ENCODE peak calls at places on chromosomes 4 and X, in four cellular contexts. D is frontal cortex, P is SW480, K is non-pigmented ciliary epithelial cell. I is an unnamed sample.

GRCh38 chr4:155722816-155723499 is 35.9 kb upstream of the GUCY1B1 start:
- DNase-seq in D (no peak), P (no peak), K (no peak), I (peak)

GRCh38 chr4:76984788-76985211 is 35.2 kb downstream of the SEPTIN11 start:
- DNase-seq in D (no peak), P (no peak), K (peak), I (peak)

GRCh38 chr4:105588252-105588651 is 35.8 kb downstream of the ARHGEF38 start:
- DNase-seq in D (no peak), P (no peak), K (no peak), I (no peak)

GRCh38 chrX:137234651-137235402 is 201.0 kb upstream of the GPR101 start:
- DNase-seq in D (no peak), P (no peak), K (no peak), I (no peak)

GRCh38 chr4:26015133-26015651 is 101.2 kb downstream of the SMIM20 start:
- DNase-seq in D (no peak), P (no peak), K (no peak), I (peak)

GRCh38 chr4:151325320-151326246 is at the start of gene SH3D19:
- DNase-seq in D (peak), P (peak), K (no peak), I (peak)

GRCh38 chr4:123939621-123940020 is 543.0 kb downstream of the SPRY1 start:
- DNase-seq in D (no peak), P (peak), K (peak), I (no peak)

GRCh38 chr4:8615921-8616787 is 23.6 kb downstream of the CPZ start:
- DNase-seq in D (no peak), P (no peak), K (no peak), I (no peak)

GRCh38 chrX:8067754-8068469 is 103.2 kb downstream of the VCX2 start:
- DNase-seq in D (no peak), P (peak), K (no peak), I (no peak)

GRCh38 chr4:128310266-128310697 is 22.7 kb upstream of the PGRMC2 start:
- DNase-seq in D (no peak), P (no peak), K (no peak), I (no peak)

I was measured in T1000.